ENCODE peak calls at places on chromosomes 16 and 17, in ten cellular contexts. L, V, P, D, W, M, J, I, K and Y are unnamed samples.

GRCh38 chr16:14097182-14097951 is 26.2 kb downstream of the MRTFB start:
- DNase-seq in L (peak), V (no peak), P (peak), D (no peak), W (no peak), M (peak), J (peak), I (no peak), K (no peak), Y (no peak)

GRCh38 chr17:39404542-39405378 is 3.3 kb upstream of the FBXL20 start:
- DNase-seq in L (no peak), V (no peak), P (no peak), D (no peak), W (no peak), M (peak), J (no peak), I (peak), K (peak), Y (no peak)

GRCh38 chr16:2143874-2144485 is 4.4 kb upstream of the RAB26 start:
- DNase-seq in L (no peak), V (no peak), P (no peak), D (no peak), W (no peak), M (no peak), J (no peak), I (no peak), K (no peak), Y (no peak)

GRCh38 chr17:18219016-18219415 is 6.4 kb upstream of the LLGL1 start:
- DNase-seq in L (no peak), V (no peak), P (no peak), D (no peak), W (no peak), M (no peak), J (no peak), I (no peak), K (no peak), Y (no peak)

GRCh38 chr17:45029096-45029495 is 22.3 kb downstream of the DCAKD start:
- DNase-seq in L (no peak), V (no peak), P (no peak), D (no peak), W (no peak), M (no peak), J (no peak), I (no peak), K (no peak), Y (no peak)

GRCh38 chr17:46984892-46985291 is 5.8 kb upstream of the RPRML start:
- DNase-seq in L (no peak), V (no peak), P (peak), D (no peak), W (no peak), M (no peak), J (peak), I (no peak), K (no peak), Y (no peak)

GRCh38 chr17:71975331-71975801 is 145.5 kb upstream of the SOX9 start:
- DNase-seq in L (no peak), V (no peak), P (no peak), D (peak), W (no peak), M (no peak), J (peak), I (no peak), K (peak), Y (no peak)

GRCh38 chr17:7515912-7516610 is 31.9 kb downstream of the POLR2A start:
- DNase-seq in L (no peak), V (peak), P (peak), D (peak), W (no peak), M (no peak), J (no peak), I (peak), K (no peak), Y (no peak)

GRCh38 chr17:75646626-75646968 is 13.4 kb downstream of the SMIM5 start:
- DNase-seq in L (no peak), V (no peak), P (no peak), D (no peak), W (no peak), M (no peak), J (no peak), I (no peak), K (no peak), Y (no peak)

GRCh38 chr17:8674344-8675305 is 44.1 kb upstream of the MYH10 start:
- DNase-seq in L (no peak), V (peak), P (no peak), D (no peak), W (no peak), M (no peak), J (no peak), I (no peak), K (no peak), Y (no peak)

GRCh38 chr17:70037498-70037897 is 37.5 kb upstream of the KCNJ16 start:
- DNase-seq in L (no peak), V (no peak), P (no peak), D (no peak), W (no peak), M (no peak), J (no peak), I (no peak), K (no peak), Y (no peak)

GRCh38 chr17:38605230-38605851 is 411 bp downstream of the SRCIN1 start:
- DNase-seq in L (no peak), V (no peak), P (no peak), D (no peak), W (no peak), M (no peak), J (no peak), I (no peak), K (no peak), Y (peak)

DNA sequence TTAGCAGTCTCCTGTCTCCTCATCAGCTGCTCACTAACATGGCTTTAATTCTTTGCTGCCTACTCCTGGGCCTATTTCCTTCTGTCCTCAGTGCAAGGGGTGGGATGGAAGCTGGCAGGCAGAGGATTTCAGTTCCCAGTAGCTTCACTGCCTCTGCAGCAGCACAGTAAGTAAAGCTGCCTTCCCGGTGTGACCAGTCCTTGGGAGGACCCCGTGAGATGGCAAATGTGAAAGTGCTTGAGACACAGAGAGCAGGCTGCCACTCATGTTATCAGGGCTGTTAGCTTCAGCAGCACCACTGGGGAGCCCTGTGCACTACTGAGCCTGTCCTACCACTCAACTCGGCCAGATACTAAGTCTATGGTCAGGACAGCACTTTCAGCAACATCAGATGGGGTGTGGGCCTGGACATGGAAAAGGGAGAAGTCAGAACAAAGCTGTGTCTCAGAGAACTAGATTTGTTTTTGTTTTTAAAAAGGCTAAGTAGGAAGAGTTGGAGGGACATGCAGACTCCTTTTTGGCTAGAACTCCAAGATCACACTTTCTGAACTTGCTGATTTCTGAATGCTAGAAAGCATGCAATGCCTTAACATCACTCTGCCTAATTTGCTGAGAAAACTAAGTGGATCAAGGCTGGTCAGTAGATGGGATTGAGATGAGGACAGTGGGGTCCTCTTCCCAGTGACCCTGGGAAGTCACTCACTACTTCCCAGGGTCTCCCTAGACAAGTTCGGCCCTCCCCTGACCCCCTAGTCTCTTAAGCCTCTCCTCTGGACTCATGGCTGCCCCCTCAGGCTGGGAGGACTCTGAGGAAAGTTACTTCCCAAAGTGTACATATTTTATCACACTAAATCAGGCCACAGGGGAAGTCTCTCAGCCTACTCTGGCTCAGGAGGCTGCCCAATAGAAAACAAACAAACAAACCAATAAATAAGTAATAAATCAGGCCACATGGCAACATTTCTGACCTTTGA is 1.1 kb downstream of the ACSF2 start:
- DNase-seq in L (peak), V (no peak), P (peak), D (peak), W (peak), M (peak), J (no peak), I (peak), K (no peak), Y (peak)
- TF ChIP-seq CTCF in L (peak), V (peak), P (peak), D (no peak), W (peak), M (peak), J (no peak), I (peak), K (peak), Y (peak)

DNA sequence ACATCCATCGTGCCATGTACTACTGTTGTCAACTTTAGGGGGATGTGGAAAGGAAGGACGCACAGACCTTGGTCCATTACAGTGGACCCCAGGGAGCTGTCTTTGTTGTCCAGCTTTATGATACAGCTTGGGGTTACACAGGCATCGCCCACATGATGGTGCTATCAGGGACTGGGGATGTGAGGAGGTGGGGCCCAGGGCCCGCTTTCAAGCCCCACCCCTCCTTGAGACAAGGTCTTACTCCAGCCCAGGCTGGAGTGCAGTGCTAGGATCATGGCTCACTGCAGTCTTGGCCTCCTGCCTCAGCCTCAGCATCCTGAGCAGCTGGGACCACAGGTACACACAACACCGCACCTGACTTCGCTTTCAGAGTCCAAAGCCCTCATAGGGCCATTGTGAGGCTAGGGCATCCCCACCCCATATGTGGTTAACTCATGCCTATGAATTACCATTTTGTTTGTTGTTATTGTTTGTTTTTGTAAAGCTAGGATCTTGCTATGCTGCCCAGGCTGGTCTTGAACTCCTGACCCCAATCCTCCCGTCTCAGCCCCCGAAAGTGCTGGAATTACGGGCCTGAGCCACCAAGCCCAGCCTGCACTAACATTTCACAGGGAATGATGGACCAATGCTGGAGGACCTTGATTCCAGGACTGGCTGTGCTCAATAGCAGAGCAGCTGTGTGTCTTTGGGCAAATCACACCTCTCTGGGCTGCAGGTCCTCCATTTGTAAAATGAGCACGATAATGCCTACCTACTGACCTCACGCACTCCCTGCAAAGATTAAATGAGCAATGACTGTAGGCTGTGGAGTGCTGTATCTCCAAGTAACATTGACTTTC is 17.2 kb downstream of the ST3GAL2 start:
- DNase-seq in L (no peak), V (no peak), P (no peak), D (no peak), W (no peak), M (no peak), J (no peak), I (no peak), K (no peak), Y (no peak)
- TF ChIP-seq CTCF in L (no peak), V (no peak), P (peak), D (no peak), W (no peak), M (no peak), J (no peak), I (no peak), K (no peak), Y (no peak)

GRCh38 chr17:1298616-1299015 is 19.2 kb downstream of the TRARG1 start:
- DNase-seq in L (no peak), V (peak), P (no peak), D (no peak), W (no peak), M (no peak), J (no peak), I (no peak), K (no peak), Y (no peak)
- TF ChIP-seq CTCF in L (no peak), V (no peak), P (no peak), D (no peak), W (no peak), M (no peak), J (no peak), I (no peak), K (no peak), Y (no peak)

DNA sequence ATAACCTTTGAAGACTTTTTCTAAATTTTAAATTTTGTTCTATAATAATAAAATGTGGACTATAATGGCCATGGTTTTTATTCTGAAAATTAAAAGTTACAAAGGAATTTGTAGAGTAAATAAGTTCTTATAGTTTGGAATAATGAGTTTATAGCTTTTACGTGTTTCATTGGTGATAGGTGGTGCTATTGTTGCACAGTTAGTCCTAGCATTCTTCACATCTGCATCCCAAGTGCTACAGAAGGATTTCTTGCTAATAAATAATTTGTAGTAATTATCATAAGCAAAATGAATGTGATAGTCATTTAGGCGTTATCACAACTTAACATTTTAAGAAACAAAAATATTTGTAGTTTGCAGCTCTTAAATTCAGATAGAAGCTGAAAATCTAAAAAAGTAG is 67.9 kb downstream of the BCAS3 start:
- DNase-seq in L (no peak), V (no peak), P (no peak), D (no peak), W (no peak), M (no peak), J (no peak), I (peak), K (no peak), Y (no peak)
- TF ChIP-seq CTCF in L (no peak), V (no peak), P (peak), D (no peak), W (peak), M (no peak), J (peak), I (peak), K (peak), Y (no peak)

GRCh38 chr17:30554839-30555751 is 77.9 kb downstream of the GOSR1 start:
- DNase-seq in L (peak), V (peak), P (peak), D (no peak), W (peak), M (no peak), J (no peak), I (peak), K (no peak), Y (no peak)
- TF ChIP-seq CTCF in L (peak), V (no peak), P (peak), D (no peak), W (peak), M (peak), J (no peak), I (peak), K (peak), Y (peak)

GRCh38 chr17:48831549-48831883 is 681 bp downstream of the CALCOCO2 start:
- DNase-seq in L (no peak), V (no peak), P (no peak), D (no peak), W (no peak), M (no peak), J (no peak), I (no peak), K (no peak), Y (no peak)
- TF ChIP-seq CTCF in L (no peak), V (no peak), P (no peak), D (no peak), W (no peak), M (no peak), J (no peak), I (no peak), K (no peak), Y (no peak)

GRCh38 chr16:67284699-67285646 is 5.6 kb downstream of the PLEKHG4 start:
- DNase-seq in L (no peak), V (no peak), P (peak), D (peak), W (no peak), M (peak), J (peak), I (peak), K (no peak), Y (no peak)
- TF ChIP-seq CTCF in L (peak), V (peak), P (peak), D (no peak), W (no peak), M (peak), J (peak), I (peak), K (peak), Y (no peak)

DNA sequence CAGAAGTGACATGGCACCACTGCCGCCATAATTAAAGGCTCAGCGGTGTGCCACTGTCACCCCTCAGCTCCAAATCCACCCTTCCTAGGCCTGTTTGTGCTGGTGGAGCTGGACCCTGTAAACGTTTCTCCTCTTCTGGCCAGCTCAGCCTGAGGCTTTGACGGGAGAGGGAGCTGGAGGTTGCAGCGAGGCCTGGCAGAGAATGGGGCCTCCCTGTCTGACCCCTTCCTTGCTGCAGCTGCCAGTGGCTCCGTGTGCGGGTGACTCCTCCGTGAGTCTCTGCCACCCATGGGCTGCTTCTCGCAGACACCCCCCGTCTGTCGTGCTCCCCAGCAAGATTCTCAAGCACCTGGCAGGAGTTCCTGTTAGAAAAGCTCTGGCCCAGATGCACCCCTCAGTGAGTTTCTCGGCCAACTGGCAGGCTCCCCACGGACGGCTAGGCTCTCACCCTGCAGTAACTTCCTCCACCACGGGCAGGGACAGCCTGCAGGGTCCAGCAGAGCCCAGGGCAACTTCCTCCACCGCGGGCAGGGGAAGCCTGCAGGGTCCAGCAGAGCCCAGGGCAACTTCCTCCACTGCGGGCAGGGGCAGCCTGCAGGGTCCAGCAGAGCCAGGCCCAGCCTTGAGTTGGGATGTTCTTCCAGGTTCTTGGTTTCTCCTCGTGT is 4.7 kb upstream of the CHMP6 start:
- DNase-seq in L (no peak), V (peak), P (no peak), D (no peak), W (no peak), M (no peak), J (no peak), I (no peak), K (no peak), Y (no peak)
- TF ChIP-seq CTCF in L (no peak), V (no peak), P (peak), D (no peak), W (no peak), M (no peak), J (no peak), I (no peak), K (no peak), Y (no peak)

GRCh38 chr17:28227278-28228108 is 91.5 kb upstream of the TMEM97 start:
- DNase-seq in L (peak), V (peak), P (no peak), D (peak), W (no peak), M (peak), J (peak), I (peak), K (no peak), Y (peak)
- TF ChIP-seq CTCF in L (peak), V (no peak), P (no peak), D (no peak), W (no peak), M (peak), J (peak), I (no peak), K (no peak), Y (no peak)

DNA sequence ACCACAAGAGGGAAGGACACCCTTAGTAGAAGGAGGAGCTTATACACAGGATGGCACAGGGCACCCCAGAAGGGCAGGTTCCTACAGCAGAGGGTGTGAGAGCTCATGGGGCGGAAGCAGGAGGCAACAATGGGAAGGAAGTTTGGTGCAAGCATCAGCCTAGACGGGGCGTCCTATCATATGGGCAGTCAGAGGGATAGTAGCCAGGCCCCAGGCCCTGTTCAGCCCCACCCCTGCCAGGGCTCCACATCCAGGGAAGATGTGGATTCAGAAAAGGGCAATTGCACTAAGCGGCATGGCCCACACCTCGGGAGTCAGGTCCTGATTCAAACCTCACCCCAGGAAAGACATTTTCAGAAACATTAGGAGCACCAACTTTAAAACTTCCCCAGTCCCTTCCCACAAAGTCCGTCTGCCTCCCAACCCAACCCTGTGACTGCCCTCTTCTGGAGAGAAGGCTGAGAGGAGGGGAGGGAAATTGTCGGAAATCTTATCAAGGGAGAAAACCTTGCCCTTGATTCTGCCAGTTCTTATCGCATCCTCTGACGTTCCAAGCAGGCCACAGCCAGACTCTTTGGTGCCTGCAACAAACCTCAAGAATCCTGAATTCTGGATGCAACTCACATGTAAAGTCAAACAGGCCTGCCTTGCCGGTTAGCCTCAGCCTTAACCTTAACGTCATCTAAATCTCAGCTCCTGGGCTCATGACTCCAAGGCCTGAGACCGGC is 198.8 kb upstream of the CDH5 start:
- DNase-seq in L (no peak), V (no peak), P (no peak), D (no peak), W (no peak), M (no peak), J (no peak), I (no peak), K (no peak), Y (no peak)
- TF ChIP-seq CTCF in L (peak), V (no peak), P (peak), D (no peak), W (no peak), M (no peak), J (no peak), I (no peak), K (no peak), Y (no peak)